ENCODE peak calls at places on chromosome X, in four cellular contexts. W, G, N and V are unnamed samples.
A peak's percentile ranks its signal among the peaks of the same experiment; 100 is the strongest.

GRCh38 chrX:63561425-63561824 is 210.3 kb upstream of the SPIN4 start:
- DNase-seq in W (no peak), G (no peak), N (peak; percentile 64), V (no peak)

GRCh38 chrX:74924449-74925209 is 623 bp downstream of the NEXMIF start:
- DNase-seq in W (no peak), G (peak; percentile 38), N (no peak), V (peak; percentile 1)

GRCh38 chrX:136780738-136781137 is at the start of gene ARHGEF6:
- DNase-seq in W (no peak), G (no peak), N (no peak), V (no peak)

GRCh38 chrX:11786862-11787261 is 28.8 kb downstream of the MSL3 start:
- DNase-seq in W (peak; percentile 4), G (no peak), N (no peak), V (peak; percentile 38)

GRCh38 chrX:15142084-15142715 is 127.7 kb downstream of the ASB9 start:
- DNase-seq in W (no peak), G (no peak), N (no peak), V (peak; percentile 0)

GRCh38 chrX:3713225-3713936 is at the start of gene PRKX:
- DNase-seq in W (peak; percentile 36), G (no peak), N (peak; percentile 56), V (peak; percentile 47)

GRCh38 chrX:119549327-119550016 is 15.7 kb downstream of the STEEP1 start:
- DNase-seq in W (no peak), G (no peak), N (no peak), V (no peak)

GRCh38 chrX:51182545-51182944 is 150.1 kb upstream of the NUDT10 start:
- DNase-seq in W (no peak), G (no peak), N (no peak), V (no peak)

GRCh38 chrX:109187473-109188168 is 294.3 kb downstream of the GUCY2F start:
- DNase-seq in W (no peak), G (no peak), N (no peak), V (no peak)

GRCh38 chrX:118634336-118634735 is 93.1 kb upstream of the IL13RA1 start:
- DNase-seq in W (no peak), G (no peak), N (no peak), V (no peak)

GRCh38 chrX:123968383-123969050 is 7.0 kb downstream of the STAG2 start:
- DNase-seq in W (no peak), G (no peak), N (no peak), V (no peak)

GRCh38 chrX:86194758-86195157 is 46.5 kb downstream of the DACH2 start:
- DNase-seq in W (no peak), G (no peak), N (no peak), V (no peak)

GRCh38 chrX:119753639-119754257 is 4.6 kb upstream of the SOWAHD start:
- DNase-seq in W (peak; percentile 24), G (no peak), N (peak; percentile 87), V (peak; percentile 50)

GRCh38 chrX:10326578-10326977 is 169.8 kb downstream of the CLCN4 start:
- DNase-seq in W (peak; percentile 43), G (no peak), N (peak; percentile 35), V (peak; percentile 58)

GRCh38 chrX:147340947-147341346 is 526.4 kb upstream of the CXorf51A start:
- DNase-seq in W (no peak), G (no peak), N (no peak), V (no peak)

GRCh38 chrX:12946406-12946805 is 28.5 kb upstream of the TMSB4X start:
- DNase-seq in W (no peak), G (no peak), N (no peak), V (peak; percentile 13)

GRCh38 chrX:103360916-103361315 is 4.6 kb downstream of the TCEAL9 start:
- DNase-seq in W (no peak), G (no peak), N (no peak), V (no peak)

GRCh38 chrX:52363247-52363883 is 5.5 kb upstream of the XAGE2 start:
- DNase-seq in W (peak; percentile 5), G (no peak), N (peak; percentile 71), V (no peak)

GRCh38 chrX:413322-414201 is 26.9 kb upstream of the PPP2R3B start:
- DNase-seq in W (peak; percentile 9), G (peak; percentile 48), N (no peak), V (peak; percentile 17)

GRCh38 chrX:18173494-18174180 is 47.0 kb downstream of the BEND2 start:
- DNase-seq in W (no peak), G (no peak), N (no peak), V (no peak)

GRCh38 chrX:7522860-7523259 is 320.1 kb upstream of the VCX start:
- DNase-seq in W (no peak), G (no peak), N (no peak), V (no peak)

GRCh38 chrX:76148753-76149152 is 24.1 kb upstream of the PBDC1 start:
- DNase-seq in W (peak; percentile 33), G (no peak), N (peak; percentile 25), V (peak; percentile 55)

GRCh38 chrX:84339507-84340364 is 151.7 kb upstream of the RPS6KA6 start:
- DNase-seq in W (peak; percentile 6), G (no peak), N (peak; percentile 33), V (peak; percentile 15)

GRCh38 chrX:132948648-132949260 is 9.7 kb downstream of the HS6ST2 start:
- DNase-seq in W (no peak), G (no peak), N (peak; percentile 33), V (no peak)

GRCh38 chrX:1163231-1163630 is 49.2 kb downstream of the CRLF2 start:
- DNase-seq in W (no peak), G (no peak), N (no peak), V (no peak)

GRCh38 chrX:140799216-140799615 is 89.7 kb downstream of the LINC00632 start:
- DNase-seq in W (no peak), G (no peak), N (no peak), V (no peak)

GRCh38 chrX:7133036-7133412 is 14.5 kb upstream of the STS start:
- DNase-seq in W (peak; percentile 35), G (no peak), N (peak; percentile 12), V (no peak)

GRCh38 chrX:85611926-85612325 is 232.5 kb upstream of the POF1B start:
- DNase-seq in W (peak; percentile 22), G (no peak), N (peak; percentile 24), V (peak; percentile 2)

GRCh38 chrX:107601759-107602158 is 26.6 kb upstream of the PRPS1 start:
- DNase-seq in W (no peak), G (no peak), N (no peak), V (no peak)

GRCh38 chrX:42096262-42096939 is 173.0 kb upstream of the CASK start:
- DNase-seq in W (peak; percentile 96), G (no peak), N (peak; percentile 84), V (peak; percentile 94)

GRCh38 chrX:78092296-78092695 is 11.8 kb upstream of the PGK1 start:
- DNase-seq in W (peak; percentile 71), G (no peak), N (no peak), V (peak; percentile 71)

GRCh38 chrX:50707376-50707775 is 106.6 kb downstream of the SHROOM4 start:
- DNase-seq in W (no peak), G (no peak), N (no peak), V (no peak)

GRCh38 chrX:47587091-47587891 is 5.1 kb downstream of the TIMP1 start:
- DNase-seq in W (peak; percentile 27), G (no peak), N (no peak), V (no peak)

GRCh38 chrX:19953145-19953544 is 37.7 kb downstream of the BCLAF3 start:
- DNase-seq in W (no peak), G (no peak), N (no peak), V (no peak)

GRCh38 chrX:30938295-30938694 is 49.2 kb upstream of the TAB3 start:
- DNase-seq in W (no peak), G (no peak), N (peak; percentile 67), V (no peak)

GRCh38 chrX:109886122-109886761 is 116.7 kb upstream of the TMEM164 start:
- DNase-seq in W (peak; percentile 63), G (peak; percentile 21), N (peak; percentile 53), V (peak; percentile 48)

GRCh38 chrX:53294024-53294648 is 12.8 kb upstream of the IQSEC2 start:
- DNase-seq in W (peak; percentile 26), G (no peak), N (peak; percentile 18), V (no peak)

GRCh38 chrX:134875679-134876078 is 115.1 kb upstream of the SMIM10 start:
- DNase-seq in W (no peak), G (no peak), N (no peak), V (no peak)

GRCh38 chrX:134883134-134883700 is 107.6 kb upstream of the SMIM10 start:
- DNase-seq in W (no peak), G (no peak), N (peak; percentile 33), V (peak; percentile 30)

GRCh38 chrX:134885336-134886016 is 105.3 kb upstream of the SMIM10 start:
- DNase-seq in W (no peak), G (no peak), N (peak; percentile 26), V (no peak)

GRCh38 chrX:134886201-134886600 is 104.6 kb upstream of the SMIM10 start:
- DNase-seq in W (peak; percentile 33), G (no peak), N (peak; percentile 59), V (peak; percentile 35)

DNA sequence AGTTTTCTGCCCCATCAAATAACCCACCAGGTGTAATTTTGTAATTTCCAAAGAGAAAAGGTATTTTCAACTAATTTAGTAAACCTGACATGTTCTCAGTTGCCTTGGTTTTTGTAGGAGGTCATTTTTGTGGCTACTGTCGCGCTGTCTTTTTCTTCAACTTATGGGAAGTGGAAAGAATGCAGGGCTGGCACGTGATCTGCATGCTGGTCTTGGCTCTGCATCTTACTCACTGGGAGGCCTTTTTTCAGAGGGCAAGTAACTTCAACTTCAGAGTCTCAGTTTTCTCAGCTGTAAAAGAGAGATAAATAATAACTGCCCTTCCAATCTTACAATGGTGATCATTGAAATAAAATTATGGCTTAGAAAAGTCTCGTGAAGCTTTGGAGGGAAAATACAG is 109.9 kb upstream of the SMIM10 start:
- DNase-seq in W (peak; percentile 52), G (no peak), N (peak; percentile 21), V (peak; percentile 27)
- H3K27me3 ChIP-seq in W (peaks cover 2% of the 10 kb centered on the region), G (peaks cover 3% of the 10 kb centered on the region), N (no peaks in the 10 kb centered on the region), V (no peaks in the 10 kb centered on the region)

DNA sequence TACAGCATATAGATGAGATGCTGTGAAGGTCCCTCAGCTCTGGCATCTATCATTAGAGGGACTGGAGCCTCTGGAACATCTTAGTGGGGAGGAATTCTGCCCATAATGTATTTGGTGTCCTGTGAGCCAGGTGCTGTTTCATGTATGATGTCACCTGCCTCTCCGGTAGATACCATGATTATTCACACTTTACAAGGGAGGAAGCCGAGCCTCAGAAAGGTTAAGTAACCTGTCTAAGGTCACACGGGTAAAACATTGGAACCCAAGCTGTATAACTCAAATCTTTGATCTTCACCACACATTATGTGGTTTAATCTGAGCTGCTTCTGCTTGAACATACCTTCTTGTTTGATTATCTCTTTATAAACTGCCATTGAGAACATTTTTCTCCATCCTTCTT is 442.8 kb downstream of the BCOR start:
- DNase-seq in W (no peak), G (no peak), N (no peak), V (no peak)
- H2BK120ac ChIP-seq in W (no peak overlapping the region), G (no peak overlapping the region), N (no peak overlapping the region), V (no peak overlapping the region)

GRCh38 chrX:154378799-154379568 is at the start of gene EMD:
- DNase-seq in W (peak; percentile 96), G (peak; percentile 96), N (peak; percentile 95), V (peak; percentile 97)
- H3K4me1 ChIP-seq in W (peaks cover 13% of the 10 kb centered on the region), G (peaks cover 11% of the 10 kb centered on the region), N (peaks cover 18% of the 10 kb centered on the region), V (peaks cover 13% of the 10 kb centered on the region)

GRCh38 chrX:48896611-48897011 is 957 bp downstream of the TIMM17B start:
- DNase-seq in W (no peak), G (no peak), N (no peak), V (peak; percentile 71)
- H3K27me3 ChIP-seq in W (no peaks in the 10 kb centered on the region), G (no peaks in the 10 kb centered on the region), N (no peaks in the 10 kb centered on the region), V (no peaks in the 10 kb centered on the region)